ENCODE peak calls at places on chromosome X, in six cellular contexts. One of them, this sample, is unnamed.

GRCh38 chrX:153333271-153333670 is 682 bp upstream of the ZNF275 start:
- DNase-seq in adrenal gland: no peak
- DNase-seq in lower leg skin: no peak
- DNase-seq in heart left ventricle: no peak
- DNase-seq in spleen: no peak
- DNase-seq in testis: no peak
- DNase-seq in this sample: no peak

GRCh38 chrX:132395645-132396044 is 93.2 kb downstream of the MBNL3 start:
- DNase-seq in testis: no peak
- DNase-seq in spleen: no peak
- DNase-seq in heart left ventricle: no peak
- DNase-seq in lower leg skin: no peak
- DNase-seq in adrenal gland: peak; percentile 24
- DNase-seq in this sample: no peak

GRCh38 chrX:113833096-113833495 is 750.8 kb upstream of the HTR2C start:
- DNase-seq in adrenal gland: peak; percentile 29
- DNase-seq in lower leg skin: no peak
- DNase-seq in heart left ventricle: no peak
- DNase-seq in spleen: no peak
- DNase-seq in testis: no peak
- DNase-seq in this sample: no peak

GRCh38 chrX:12580548-12580947 is 210.7 kb upstream of the PRPS2 start:
- DNase-seq in testis: no peak
- DNase-seq in lower leg skin: no peak
- DNase-seq in spleen: no peak
- DNase-seq in adrenal gland: no peak
- DNase-seq in heart left ventricle: no peak
- DNase-seq in this sample: no peak

GRCh38 chrX:39972340-39972739 is 125.4 kb downstream of the BCOR start:
- DNase-seq in lower leg skin: no peak
- DNase-seq in adrenal gland: no peak
- DNase-seq in heart left ventricle: no peak
- DNase-seq in testis: no peak
- DNase-seq in spleen: no peak
- DNase-seq in this sample: no peak

GRCh38 chrX:147173586-147173985 is 359.0 kb upstream of the CXorf51A start:
- DNase-seq in spleen: no peak
- DNase-seq in lower leg skin: peak; percentile 37
- DNase-seq in testis: peak; percentile 77
- DNase-seq in heart left ventricle: no peak
- DNase-seq in adrenal gland: peak; percentile 25
- DNase-seq in this sample: no peak

GRCh38 chrX:41912922-41913321 is 10.4 kb downstream of the CASK start:
- DNase-seq in spleen: no peak
- DNase-seq in heart left ventricle: no peak
- DNase-seq in adrenal gland: no peak
- DNase-seq in lower leg skin: no peak
- DNase-seq in testis: no peak
- DNase-seq in this sample: no peak

GRCh38 chrX:104659037-104659744 is 93.2 kb downstream of the IL1RAPL2 start:
- DNase-seq in spleen: no peak
- DNase-seq in lower leg skin: no peak
- DNase-seq in adrenal gland: no peak
- DNase-seq in testis: peak; percentile 67
- DNase-seq in heart left ventricle: peak; percentile 11
- DNase-seq in this sample: no peak

GRCh38 chrX:21905209-21905735 is 35.2 kb upstream of the SMS start:
- DNase-seq in heart left ventricle: no peak
- DNase-seq in testis: no peak
- DNase-seq in adrenal gland: no peak
- DNase-seq in lower leg skin: no peak
- DNase-seq in spleen: no peak
- DNase-seq in this sample: no peak

GRCh38 chrX:72029473-72030411 is 102.0 kb downstream of the RTL5 start:
- DNase-seq in adrenal gland: no peak
- DNase-seq in lower leg skin: peak; percentile 84
- DNase-seq in spleen: no peak
- DNase-seq in heart left ventricle: no peak
- DNase-seq in testis: no peak
- DNase-seq in this sample: no peak

GRCh38 chrX:111102636-111103035 is 6.6 kb downstream of the PAK3 start:
- DNase-seq in spleen: no peak
- DNase-seq in lower leg skin: no peak
- DNase-seq in adrenal gland: no peak
- DNase-seq in testis: no peak
- DNase-seq in heart left ventricle: no peak
- DNase-seq in this sample: no peak

GRCh38 chrX:137566746-137567473 is 983 bp downstream of the ZIC3 start:
- DNase-seq in spleen: no peak
- DNase-seq in lower leg skin: no peak
- DNase-seq in testis: no peak
- DNase-seq in adrenal gland: no peak
- DNase-seq in heart left ventricle: no peak
- DNase-seq in this sample: no peak

GRCh38 chrX:135257469-135257868 is 5.6 kb downstream of the ETDA start:
- DNase-seq in heart left ventricle: no peak
- DNase-seq in testis: no peak
- DNase-seq in lower leg skin: no peak
- DNase-seq in spleen: no peak
- DNase-seq in adrenal gland: no peak
- DNase-seq in this sample: no peak

GRCh38 chrX:153967536-153968214 is 3.9 kb downstream of the HCFC1 start:
- DNase-seq in lower leg skin: no peak
- DNase-seq in spleen: no peak
- DNase-seq in testis: no peak
- DNase-seq in adrenal gland: no peak
- DNase-seq in heart left ventricle: no peak
- DNase-seq in this sample: no peak

GRCh38 chrX:44971674-44972073 is 98.7 kb downstream of the KDM6A start:
- DNase-seq in spleen: no peak
- DNase-seq in adrenal gland: no peak
- DNase-seq in heart left ventricle: no peak
- DNase-seq in lower leg skin: no peak
- DNase-seq in testis: no peak
- DNase-seq in this sample: no peak

GRCh38 chrX:131703646-131704045 is 159.8 kb downstream of the OR13H1 start:
- DNase-seq in heart left ventricle: no peak
- DNase-seq in spleen: no peak
- DNase-seq in lower leg skin: no peak
- DNase-seq in testis: no peak
- DNase-seq in adrenal gland: peak; percentile 26
- DNase-seq in this sample: no peak

GRCh38 chrX:42096262-42096939 is 173.0 kb upstream of the CASK start:
- DNase-seq in lower leg skin: no peak
- DNase-seq in heart left ventricle: peak; percentile 20
- DNase-seq in testis: no peak
- DNase-seq in spleen: no peak
- DNase-seq in adrenal gland: no peak
- DNase-seq in this sample: no peak

GRCh38 chrX:48573690-48574269 is 504 bp upstream of the RBM3 start:
- DNase-seq in testis: peak; percentile 24
- DNase-seq in spleen: peak; percentile 85
- DNase-seq in adrenal gland: peak; percentile 57
- DNase-seq in heart left ventricle: peak; percentile 54
- DNase-seq in lower leg skin: peak; percentile 87
- DNase-seq in this sample: peak; percentile 6

GRCh38 chrX:38940547-38940946 is 139.3 kb downstream of the MID1IP1 start:
- DNase-seq in lower leg skin: no peak
- DNase-seq in heart left ventricle: no peak
- DNase-seq in testis: no peak
- DNase-seq in adrenal gland: no peak
- DNase-seq in spleen: no peak
- DNase-seq in this sample: no peak

GRCh38 chrX:38699603-38700110 is 101.6 kb upstream of the MID1IP1 start:
- DNase-seq in lower leg skin: no peak
- DNase-seq in spleen: no peak
- DNase-seq in testis: no peak
- DNase-seq in adrenal gland: no peak
- DNase-seq in heart left ventricle: no peak
- DNase-seq in this sample: no peak

GRCh38 chrX:97399400-97399799 is 515.7 kb downstream of the RPA4 start:
- DNase-seq in testis: no peak
- DNase-seq in spleen: no peak
- DNase-seq in heart left ventricle: no peak
- DNase-seq in lower leg skin: no peak
- DNase-seq in adrenal gland: no peak
- DNase-seq in this sample: no peak

GRCh38 chrX:129641941-129642340 is 12.8 kb downstream of the APLN start:
- DNase-seq in lower leg skin: no peak
- DNase-seq in testis: no peak
- DNase-seq in heart left ventricle: peak; percentile 27
- DNase-seq in adrenal gland: no peak
- DNase-seq in spleen: no peak
- DNase-seq in this sample: no peak

GRCh38 chrX:111652719-111653118 is 28.3 kb upstream of the ALG13 start:
- DNase-seq in lower leg skin: no peak
- DNase-seq in spleen: no peak
- DNase-seq in adrenal gland: no peak
- DNase-seq in testis: no peak
- DNase-seq in heart left ventricle: no peak
- DNase-seq in this sample: no peak

GRCh38 chrX:70133303-70134115 is at the start of gene IGBP1:
- DNase-seq in heart left ventricle: peak; percentile 77
- DNase-seq in testis: peak; percentile 92
- DNase-seq in spleen: peak; percentile 93
- DNase-seq in adrenal gland: peak; percentile 82
- DNase-seq in lower leg skin: peak; percentile 93
- DNase-seq in this sample: peak; percentile 72
- TF ChIP-seq POLR2A in heart left ventricle: no peak
- TF ChIP-seq POLR2A in testis: no peak
- TF ChIP-seq POLR2A in spleen: peak; percentile 31
- TF ChIP-seq POLR2A in adrenal gland: peak; percentile 43
- TF ChIP-seq POLR2A in lower leg skin: no peak
- TF ChIP-seq POLR2A in this sample: peak; percentile 11

DNA sequence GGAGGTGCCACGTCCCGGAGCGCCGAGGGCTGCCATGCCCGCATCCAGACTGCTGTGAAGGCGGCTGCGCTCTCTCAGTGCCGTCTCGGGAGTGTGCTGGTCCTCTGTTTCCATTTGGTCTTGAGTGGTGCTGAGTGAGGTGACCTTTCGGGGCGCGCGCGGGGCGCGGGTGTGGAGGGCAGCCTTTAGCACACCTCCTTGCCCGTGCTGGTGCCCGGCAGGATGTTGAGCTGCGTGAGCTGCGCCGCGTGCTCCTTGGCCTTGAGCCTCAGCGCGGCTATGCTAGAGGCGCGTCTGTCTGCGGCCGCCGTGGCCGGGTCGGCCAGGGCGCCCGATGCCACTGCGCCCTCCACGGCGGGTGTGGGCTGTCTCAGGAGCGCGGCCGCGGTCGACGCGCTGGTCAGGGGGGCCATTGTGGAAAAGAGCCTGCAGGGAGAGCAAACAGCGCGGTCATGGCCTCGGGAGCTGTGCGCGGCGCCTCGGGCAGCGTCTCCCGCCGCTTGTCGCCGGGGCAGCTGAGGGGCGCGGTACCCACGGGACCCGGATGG is 11.2 kb downstream of the ARX start:
- DNase-seq in testis: no peak
- DNase-seq in adrenal gland: no peak
- DNase-seq in lower leg skin: no peak
- DNase-seq in heart left ventricle: no peak
- DNase-seq in spleen: no peak
- DNase-seq in this sample: no peak
- TF ChIP-seq POLR2A in testis: no peak
- TF ChIP-seq POLR2A in adrenal gland: no peak
- TF ChIP-seq POLR2A in lower leg skin: no peak
- TF ChIP-seq POLR2A in heart left ventricle: no peak
- TF ChIP-seq POLR2A in spleen: no peak
- TF ChIP-seq POLR2A in this sample: no peak

DNA sequence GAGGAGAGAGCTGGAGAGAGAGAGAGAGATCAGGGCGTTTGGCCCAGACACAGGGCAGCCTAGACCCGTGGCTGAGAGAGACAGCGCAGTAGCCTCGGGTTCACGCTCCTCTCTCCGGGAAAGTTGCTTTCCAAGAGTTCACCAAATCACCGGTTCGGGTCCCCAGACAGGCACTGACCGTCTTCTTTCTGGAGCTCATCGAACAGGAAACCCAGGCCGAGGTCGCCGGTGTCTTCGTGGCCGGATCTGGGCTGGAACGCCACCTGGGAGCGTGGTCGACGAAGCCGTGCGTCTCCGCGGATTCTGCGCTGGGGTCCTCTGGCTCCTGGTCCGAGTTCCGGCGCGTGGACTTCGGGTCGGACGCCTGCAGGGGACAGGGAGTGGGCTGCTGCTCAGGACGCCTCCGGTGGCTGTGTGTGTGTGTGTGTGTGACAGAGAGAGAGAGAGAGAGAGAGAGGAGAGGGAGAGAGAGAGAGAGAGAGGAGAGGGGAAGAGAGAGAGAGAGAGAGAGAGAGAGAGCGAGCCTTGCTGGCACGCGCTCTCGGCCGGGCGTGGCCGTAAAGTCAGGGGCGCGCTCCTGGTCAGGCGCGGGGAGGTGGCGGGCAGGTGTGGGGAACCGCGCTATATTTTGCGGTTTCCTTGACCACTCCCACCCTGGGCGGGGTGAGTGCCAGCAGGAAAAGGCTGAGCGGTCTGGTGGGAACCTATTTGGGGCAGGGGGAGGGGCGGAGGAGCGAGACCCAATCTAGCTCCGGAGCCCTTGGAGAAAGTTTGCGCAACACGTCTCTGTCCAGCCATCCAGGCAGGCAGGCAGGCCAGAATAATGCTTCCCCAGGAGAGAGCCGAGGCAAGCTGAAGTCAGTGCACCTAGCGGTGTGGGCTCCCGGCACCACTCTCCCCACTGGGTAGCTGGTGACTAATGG is 62.1 kb downstream of the RHOXF2B start:
- DNase-seq in adrenal gland: peak; percentile 54
- DNase-seq in lower leg skin: no peak
- DNase-seq in heart left ventricle: no peak
- DNase-seq in spleen: no peak
- DNase-seq in testis: no peak
- DNase-seq in this sample: no peak
- TF ChIP-seq POLR2A in adrenal gland: no peak
- TF ChIP-seq POLR2A in lower leg skin: no peak
- TF ChIP-seq POLR2A in heart left ventricle: no peak
- TF ChIP-seq POLR2A in spleen: no peak
- TF ChIP-seq POLR2A in testis: no peak
- TF ChIP-seq POLR2A in this sample: no peak

DNA sequence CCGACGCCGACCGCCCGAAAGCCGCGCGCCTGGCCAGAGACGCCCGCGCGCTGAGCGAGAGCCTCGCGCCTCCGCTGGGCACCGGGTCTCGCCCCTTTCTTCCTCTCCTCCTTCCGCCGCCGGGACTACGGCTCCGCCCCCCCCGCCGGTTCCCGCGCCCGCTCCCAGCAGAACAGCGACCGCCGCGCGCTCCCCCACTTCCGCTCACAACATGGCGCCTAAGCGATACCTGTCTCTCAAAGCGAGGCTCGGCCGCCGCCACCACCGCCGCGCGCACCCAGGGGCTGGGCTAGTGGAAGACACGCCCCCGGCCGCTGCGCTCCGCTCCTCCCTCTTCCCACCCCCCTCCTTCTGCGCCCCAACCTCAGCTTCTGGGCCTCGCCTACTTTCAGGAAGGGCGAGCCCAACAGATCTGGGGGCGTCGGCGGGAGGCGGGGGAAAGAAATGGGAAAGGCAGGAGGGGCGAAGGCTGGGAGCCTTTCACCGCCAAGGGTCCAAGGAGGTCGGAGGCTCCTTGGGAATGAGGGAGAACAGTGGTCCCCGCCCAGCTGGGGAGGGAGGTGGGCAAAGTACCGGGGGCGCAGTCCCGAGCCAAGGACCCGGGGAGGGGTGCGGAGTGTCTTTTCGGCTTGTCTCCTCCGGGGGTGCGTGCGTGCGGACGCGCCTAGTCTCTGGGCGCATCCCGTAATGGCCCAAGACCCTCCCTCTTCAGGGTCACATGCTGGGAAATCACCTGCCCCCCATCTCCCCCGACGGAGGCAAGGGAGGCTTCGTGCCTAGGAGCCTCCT is at the start of gene RPS6KA3:
- DNase-seq in spleen: peak; percentile 98
- DNase-seq in heart left ventricle: peak; percentile 90
- DNase-seq in lower leg skin: peak; percentile 98
- DNase-seq in testis: peak; percentile 94
- DNase-seq in adrenal gland: peak; percentile 91
- DNase-seq in this sample: peak; percentile 91
- TF ChIP-seq POLR2A in spleen: no peak
- TF ChIP-seq POLR2A in heart left ventricle: peak; percentile 76
- TF ChIP-seq POLR2A in lower leg skin: no peak
- TF ChIP-seq POLR2A in testis: no peak
- TF ChIP-seq POLR2A in adrenal gland: peak; percentile 85
- TF ChIP-seq POLR2A in this sample: peak; percentile 89

This sample was measured in gastrocnemius medialis.